ENCODE peak calls at places on chromosome 1, in five cellular contexts. D is CD4-positive, alpha-beta T cell; X is WTC11; B is left ventricle myocardium inferior; R is pons. M is an unnamed sample.

GRCh38 chr1:244054247-244054923 is 3.3 kb downstream of the ZBTB18 start:
- DNase-seq in D (no peak), X (no peak), B (no peak), R (peak), M (no peak)

GRCh38 chr1:234018816-234019215 is 114.3 kb downstream of the SLC35F3 start:
- DNase-seq in D (no peak), X (no peak), B (no peak), R (no peak), M (no peak)

GRCh38 chr1:145979746-145980435 is 15.4 kb downstream of the POLR3GL start:
- DNase-seq in D (no peak), X (no peak), B (no peak), R (peak), M (no peak)

GRCh38 chr1:20552728-20553571 is 577 bp downstream of the FAM43B start:
- DNase-seq in D (no peak), X (peak), B (no peak), R (no peak), M (no peak)

GRCh38 chr1:211476200-211476849 is 15.6 kb downstream of the RD3 start:
- DNase-seq in D (peak), X (peak), B (peak), R (peak), M (peak)

GRCh38 chr1:25492323-25492722 is 51.1 kb upstream of the LDLRAP1 start:
- DNase-seq in D (no peak), X (peak), B (no peak), R (no peak), M (no peak)

GRCh38 chr1:39132505-39133339 is 71.8 kb upstream of the MACF1 start:
- DNase-seq in D (no peak), X (peak), B (peak), R (peak), M (peak)

GRCh38 chr1:182484531-182485257 is 34.7 kb downstream of the RGSL1 start:
- DNase-seq in D (no peak), X (peak), B (no peak), R (no peak), M (no peak)

GRCh38 chr1:11913291-11913690 is 12.9 kb downstream of the KIAA2013 start:
- DNase-seq in D (no peak), X (peak), B (no peak), R (no peak), M (no peak)

GRCh38 chr1:226185153-226186036 is 1.1 kb downstream of the ACBD3 start:
- DNase-seq in D (no peak), X (no peak), B (no peak), R (peak), M (no peak)

GRCh38 chr1:2948751-2949680 is 72.3 kb upstream of the ACTRT2 start:
- DNase-seq in D (no peak), X (no peak), B (peak), R (peak), M (no peak)

GRCh38 chr1:78377356-78377928 is 113.3 kb upstream of the PTGFR start:
- DNase-seq in D (no peak), X (no peak), B (no peak), R (no peak), M (no peak)

GRCh38 chr1:214337536-214337935 is 56.6 kb downstream of the SMYD2 start:
- DNase-seq in D (no peak), X (no peak), B (no peak), R (no peak), M (no peak)

GRCh38 chr1:218346391-218347204 is 1.5 kb downstream of the TGFB2 start:
- DNase-seq in D (no peak), X (peak), B (no peak), R (no peak), M (peak)